ENCODE peak calls at places on chromosomes 16 and 17, in six cellular contexts. One of them, this sample, is unnamed.

GRCh38 chr16:57775661-57776469 is 26.4 kb downstream of the KIFC3 start:
- DNase-seq in GM23338: peak
- DNase-seq in AG04450: no peak
- DNase-seq in GM13977: no peak
- DNase-seq in stomach: no peak
- DNase-seq in osteocyte: no peak
- DNase-seq in this sample: peak

GRCh38 chr17:77959216-77959925 is 868 bp downstream of the TNRC6C start:
- DNase-seq in stomach: peak
- DNase-seq in AG04450: no peak
- DNase-seq in GM13977: peak
- DNase-seq in osteocyte: no peak
- DNase-seq in GM23338: peak
- DNase-seq in this sample: peak

GRCh38 chr16:57574646-57575467 is 32.4 kb downstream of the ADGRG5 start:
- DNase-seq in osteocyte: peak
- DNase-seq in GM23338: no peak
- DNase-seq in stomach: no peak
- DNase-seq in AG04450: no peak
- DNase-seq in GM13977: no peak
- DNase-seq in this sample: no peak

GRCh38 chr17:42894283-42895184 is 6.1 kb upstream of the G6PC1 start:
- DNase-seq in stomach: peak
- DNase-seq in GM13977: no peak
- DNase-seq in GM23338: no peak
- DNase-seq in osteocyte: no peak
- DNase-seq in AG04450: no peak
- DNase-seq in this sample: no peak

GRCh38 chr16:49632798-49633189 is 223.1 kb downstream of the ZNF423 start:
- DNase-seq in osteocyte: peak
- DNase-seq in GM13977: no peak
- DNase-seq in AG04450: no peak
- DNase-seq in GM23338: no peak
- DNase-seq in stomach: no peak
- DNase-seq in this sample: no peak

GRCh38 chr17:58336456-58337094 is 8.0 kb upstream of the TSPOAP1 start:
- DNase-seq in AG04450: no peak
- DNase-seq in GM23338: no peak
- DNase-seq in GM13977: no peak
- DNase-seq in stomach: no peak
- DNase-seq in osteocyte: no peak
- DNase-seq in this sample: no peak

GRCh38 chr17:61140386-61140785 is 259.3 kb upstream of the TBX2 start:
- DNase-seq in stomach: no peak
- DNase-seq in GM13977: no peak
- DNase-seq in osteocyte: no peak
- DNase-seq in GM23338: no peak
- DNase-seq in AG04450: no peak
- DNase-seq in this sample: no peak

GRCh38 chr16:72149676-72150464 is 22.1 kb downstream of the PMFBP1 start:
- DNase-seq in GM23338: peak
- DNase-seq in osteocyte: no peak
- DNase-seq in AG04450: no peak
- DNase-seq in GM13977: no peak
- DNase-seq in stomach: no peak
- DNase-seq in this sample: peak

GRCh38 chr17:7408341-7408740 is 696 bp downstream of the NLGN2 start:
- DNase-seq in AG04450: no peak
- DNase-seq in osteocyte: no peak
- DNase-seq in stomach: no peak
- DNase-seq in GM13977: no peak
- DNase-seq in GM23338: peak
- DNase-seq in this sample: no peak

GRCh38 chr17:76883744-76884525 is 15.7 kb downstream of the MGAT5B start:
- DNase-seq in stomach: no peak
- DNase-seq in AG04450: no peak
- DNase-seq in GM23338: no peak
- DNase-seq in osteocyte: no peak
- DNase-seq in GM13977: no peak
- DNase-seq in this sample: no peak

GRCh38 chr17:59534583-59534982 is 30.8 kb upstream of the DHX40 start:
- DNase-seq in GM23338: peak
- DNase-seq in AG04450: no peak
- DNase-seq in stomach: no peak
- DNase-seq in osteocyte: no peak
- DNase-seq in GM13977: peak
- DNase-seq in this sample: no peak
- TF ChIP-seq CTCF in GM23338: peak
- TF ChIP-seq CTCF in AG04450: peak
- TF ChIP-seq CTCF in stomach: no peak
- TF ChIP-seq CTCF in osteocyte: peak
- TF ChIP-seq CTCF in GM13977: no peak
- TF ChIP-seq CTCF in this sample: no peak

GRCh38 chr17:50414808-50415207 is 11.2 kb upstream of the ACSF2 start:
- DNase-seq in AG04450: no peak
- DNase-seq in GM13977: no peak
- DNase-seq in stomach: no peak
- DNase-seq in osteocyte: no peak
- DNase-seq in GM23338: no peak
- DNase-seq in this sample: no peak
- TF ChIP-seq CTCF in AG04450: no peak
- TF ChIP-seq CTCF in GM13977: no peak
- TF ChIP-seq CTCF in stomach: no peak
- TF ChIP-seq CTCF in osteocyte: no peak
- TF ChIP-seq CTCF in GM23338: no peak
- TF ChIP-seq CTCF in this sample: no peak

DNA sequence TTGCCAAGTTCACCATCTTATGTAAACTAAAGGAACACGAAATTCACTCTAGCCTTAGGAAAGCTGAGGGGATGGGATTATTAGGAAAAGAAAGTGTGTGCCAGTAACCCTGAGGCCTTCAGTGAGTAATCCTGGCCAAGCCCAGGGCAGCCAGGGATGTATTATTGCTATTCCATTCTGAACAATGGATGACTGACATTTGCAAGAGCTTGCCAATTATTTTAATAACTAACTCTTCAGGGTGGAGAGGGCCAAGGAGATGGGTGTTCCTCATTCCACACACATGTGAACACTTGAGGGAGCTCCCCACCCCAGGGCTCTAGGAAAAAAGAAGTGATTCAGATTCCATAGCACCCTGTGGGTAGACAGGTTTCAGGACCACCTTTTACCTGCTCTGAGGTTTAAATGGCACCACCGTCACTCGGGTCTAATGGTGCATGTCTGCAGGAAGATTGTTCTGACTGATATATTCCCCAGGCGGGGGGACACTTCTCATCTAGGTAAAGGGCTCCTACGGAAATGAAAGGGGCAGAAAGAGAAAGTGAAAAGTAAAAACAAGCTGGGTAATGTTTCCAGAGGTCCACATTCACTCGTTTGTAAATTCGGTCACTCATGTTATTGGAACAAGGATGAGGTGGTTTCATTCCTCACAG is 41.5 kb downstream of the TK2 start:
- DNase-seq in GM23338: no peak
- DNase-seq in stomach: peak
- DNase-seq in osteocyte: no peak
- DNase-seq in GM13977: peak
- DNase-seq in AG04450: no peak
- DNase-seq in this sample: no peak
- TF ChIP-seq CTCF in GM23338: no peak
- TF ChIP-seq CTCF in stomach: no peak
- TF ChIP-seq CTCF in osteocyte: no peak
- TF ChIP-seq CTCF in GM13977: peak
- TF ChIP-seq CTCF in AG04450: no peak
- TF ChIP-seq CTCF in this sample: no peak

DNA sequence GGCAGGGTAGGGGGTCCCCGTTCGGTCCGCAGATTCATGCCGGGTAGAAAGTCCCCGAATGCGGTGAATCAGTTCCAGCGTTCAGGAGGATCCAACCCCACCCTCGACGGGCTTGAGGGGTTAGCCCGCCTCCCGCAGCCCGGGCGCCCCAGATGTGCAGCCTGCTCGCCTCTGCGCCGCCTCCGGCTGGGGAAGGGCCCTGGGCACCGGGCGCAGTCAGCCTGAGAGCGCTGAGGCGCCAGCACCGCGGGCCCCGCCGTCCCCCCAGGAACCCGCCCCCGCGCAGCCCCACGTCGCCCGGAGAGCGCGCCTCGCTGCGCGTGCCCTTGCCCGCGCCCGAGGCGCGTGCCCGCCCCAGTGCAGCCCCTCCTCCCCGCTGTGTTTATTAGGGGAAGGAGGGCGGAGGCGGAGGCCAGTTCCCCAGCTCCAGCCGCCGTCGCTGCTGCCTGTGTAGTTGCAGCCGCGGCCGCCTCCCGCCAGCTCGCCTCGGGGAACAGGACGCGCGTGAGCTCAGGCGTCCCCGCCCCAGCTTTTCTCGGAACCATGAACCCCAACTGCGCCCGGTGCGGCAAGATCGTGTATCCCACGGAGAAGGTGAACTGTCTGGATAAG is at the start of gene LASP1:
- DNase-seq in GM23338: peak
- DNase-seq in AG04450: no peak
- DNase-seq in osteocyte: peak
- DNase-seq in GM13977: peak
- DNase-seq in stomach: peak
- DNase-seq in this sample: peak
- TF ChIP-seq CTCF in GM23338: no peak
- TF ChIP-seq CTCF in AG04450: no peak
- TF ChIP-seq CTCF in osteocyte: no peak
- TF ChIP-seq CTCF in GM13977: no peak
- TF ChIP-seq CTCF in stomach: no peak
- TF ChIP-seq CTCF in this sample: no peak

GRCh38 chr17:75061618-75062017 is 14.6 kb downstream of the KCTD2 start:
- DNase-seq in GM23338: no peak
- DNase-seq in GM13977: no peak
- DNase-seq in osteocyte: no peak
- DNase-seq in stomach: no peak
- DNase-seq in AG04450: no peak
- DNase-seq in this sample: no peak
- TF ChIP-seq CTCF in GM23338: no peak
- TF ChIP-seq CTCF in GM13977: no peak
- TF ChIP-seq CTCF in osteocyte: no peak
- TF ChIP-seq CTCF in stomach: no peak
- TF ChIP-seq CTCF in AG04450: no peak
- TF ChIP-seq CTCF in this sample: no peak